ENCODE peak calls at places on chromosomes 2 and 18, in six cellular contexts. H is right lobe of liver, F is Peyer's patch, Q is tibial artery, Y is upper lobe of right lung, N is endothelial cell of umbilical vein. L is an unnamed sample.

GRCh38 chr2:190636362-190636761 is 12.5 kb upstream of the NAB1 start:
- DNase-seq in Q (no peak), N (peak), F (no peak), Y (no peak), H (no peak), L (no peak)

GRCh38 chr2:116061023-116061422 is 1618.6 kb downstream of the DPP10 start:
- DNase-seq in Y (no peak), F (no peak), N (no peak), H (no peak), Q (no peak), L (no peak)

GRCh38 chr18:77100751-77101355 is 31.7 kb downstream of the MBP start:
- DNase-seq in N (peak), H (no peak), Q (no peak), F (no peak), Y (no peak), L (no peak)

GRCh38 chr2:78201064-78201575 is 678.9 kb upstream of the LRRTM4 start:
- DNase-seq in F (no peak), N (no peak), H (no peak), Q (no peak), Y (no peak), L (no peak)

GRCh38 chr2:26493631-26494030 is 15.7 kb upstream of the OTOF start:
- DNase-seq in Y (no peak), H (no peak), N (no peak), F (no peak), Q (no peak), L (no peak)

GRCh38 chr2:109238580-109238979 is 109.6 kb downstream of the SH3RF3 start:
- DNase-seq in N (peak), Y (peak), H (peak), Q (peak), F (peak), L (peak)

GRCh38 chr2:223414646-223415045 is 187.5 kb downstream of the SCG2 start:
- DNase-seq in Q (peak), N (no peak), Y (no peak), F (no peak), H (no peak), L (no peak)

GRCh38 chr2:71347517-71347916 is 15.9 kb downstream of the ZNF638 start:
- DNase-seq in Q (no peak), Y (no peak), N (peak), H (no peak), F (no peak), L (no peak)

GRCh38 chr18:58373486-58373885 is 255.4 kb downstream of the ALPK2 start:
- DNase-seq in F (no peak), Y (no peak), H (no peak), Q (no peak), N (no peak), L (no peak)

GRCh38 chr2:208792766-208793165 is 386.2 kb downstream of the PTH2R start:
- DNase-seq in F (no peak), Q (no peak), H (no peak), N (no peak), Y (no peak), L (no peak)

GRCh38 chr2:218898109-218898878 is 17.6 kb downstream of the WNT10A start:
- DNase-seq in Y (peak), N (peak), H (no peak), Q (peak), F (peak), L (peak)

GRCh38 chr2:167509585-167509984 is 621.3 kb downstream of the XIRP2 start:
- DNase-seq in F (no peak), Y (no peak), H (no peak), Q (no peak), N (peak), L (no peak)

GRCh38 chr2:55581875-55582547 is 35.4 kb downstream of the PPP4R3B start:
- DNase-seq in Q (no peak), F (no peak), H (no peak), N (no peak), Y (no peak), L (no peak)

GRCh38 chr2:26900831-26901321 is 52.9 kb downstream of the DPYSL5 start:
- DNase-seq in H (no peak), Q (no peak), N (no peak), F (no peak), Y (no peak), L (no peak)

DNA sequence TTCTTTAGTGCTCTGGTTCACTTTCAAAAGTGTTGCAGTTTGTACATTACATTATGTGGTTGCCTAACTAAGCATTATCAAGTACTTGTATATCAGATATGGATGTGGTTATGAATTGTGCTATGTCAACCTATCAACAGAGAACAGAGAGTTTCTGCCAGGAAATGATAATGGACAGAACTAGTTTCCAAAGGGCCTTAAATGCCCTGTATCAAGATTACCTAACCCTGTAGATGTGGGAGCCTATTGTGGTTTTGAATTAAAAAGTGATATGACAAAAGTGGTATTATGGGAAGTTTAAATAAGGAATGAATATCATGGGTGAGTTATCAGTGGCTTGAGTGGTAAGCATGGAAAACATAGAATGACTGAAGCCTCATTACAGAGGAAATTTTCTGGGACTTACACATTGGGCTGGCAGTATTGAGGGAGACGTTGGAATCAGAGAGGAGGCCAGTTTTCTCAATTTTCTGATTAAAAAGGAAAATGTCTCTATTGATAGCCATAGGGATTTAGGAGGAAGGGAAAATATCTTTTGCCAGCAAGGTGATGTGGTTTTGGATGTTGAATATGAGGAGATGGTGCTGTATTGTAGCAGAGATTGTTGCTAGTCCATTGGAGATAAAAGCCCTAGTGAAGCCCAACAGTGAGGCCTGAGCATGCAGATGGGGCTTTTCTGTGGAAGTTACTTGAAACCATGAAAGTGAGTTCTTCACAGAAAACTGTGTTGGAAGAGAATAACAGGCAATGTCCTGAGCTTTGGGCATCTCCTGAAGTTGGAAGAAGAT is 140.7 kb downstream of the TTC27 start:
- DNase-seq in Q (no peak), H (no peak), N (no peak), Y (no peak), F (no peak), L (no peak)
- H3K27ac ChIP-seq in Q (no peak), H (no peak), N (no peak), Y (no peak), F (no peak), L (no peak)

DNA sequence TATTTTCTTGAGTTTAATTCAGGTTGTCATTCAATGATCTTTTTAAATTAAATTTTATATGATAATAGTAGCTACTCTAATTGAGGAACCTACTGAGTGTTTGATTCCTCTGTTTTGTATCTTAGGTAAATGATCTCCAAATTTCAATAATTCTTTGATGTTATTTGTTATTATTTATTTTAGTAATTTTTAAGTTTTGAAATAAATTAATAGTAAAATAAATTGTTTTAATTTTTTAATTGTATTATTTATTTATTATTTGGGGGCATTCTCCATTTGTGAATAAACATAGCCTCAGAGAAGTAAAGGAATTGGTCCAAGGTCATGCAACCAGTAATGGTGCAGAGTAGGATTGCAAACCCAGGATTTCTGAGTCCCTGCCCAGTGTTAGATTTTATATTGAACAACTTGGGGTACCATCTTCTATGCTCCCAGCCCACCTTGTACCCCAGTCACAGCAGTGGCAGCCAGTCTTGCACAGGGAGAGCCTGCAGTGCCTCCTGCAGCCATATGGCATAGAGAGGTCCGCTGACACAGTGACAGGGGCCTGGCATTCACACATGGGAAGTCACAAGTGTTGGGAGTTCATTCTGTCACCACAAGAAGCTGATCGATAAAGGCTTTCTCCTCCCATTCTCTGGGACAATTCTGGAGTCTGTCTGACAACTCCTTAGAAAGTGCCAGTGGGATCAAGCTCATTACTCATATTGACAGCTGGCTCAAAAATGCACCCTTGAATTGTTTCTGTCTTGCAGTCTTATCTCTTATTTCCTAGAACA is 110.0 kb upstream of the ETAA1 start:
- DNase-seq in N (no peak), Y (no peak), F (no peak), Q (no peak), H (no peak), L (no peak)
- TF ChIP-seq CTCF in N (no peak), Y (no peak), F (no peak), Q (no peak), H (no peak), L (no peak)

GRCh38 chr2:821546-821945 is 129.1 kb upstream of the SNTG2 start:
- DNase-seq in Q (no peak), F (no peak), H (no peak), Y (no peak), N (no peak), L (no peak)

GRCh38 chr2:819121-819520 is 131.5 kb upstream of the SNTG2 start:
- DNase-seq in Y (no peak), F (no peak), Q (no peak), N (no peak), H (no peak), L (no peak)

GRCh38 chr2:817616-818015 is 133.0 kb upstream of the SNTG2 start:
- DNase-seq in Y (no peak), H (no peak), F (no peak), N (no peak), Q (no peak), L (no peak)

GRCh38 chr2:818233-818632 is 132.4 kb upstream of the SNTG2 start:
- DNase-seq in F (no peak), Y (no peak), Q (no peak), H (no peak), N (no peak), L (no peak)

GRCh38 chr2:816278-816677 is 134.4 kb upstream of the SNTG2 start:
- DNase-seq in H (no peak), N (no peak), Y (no peak), Q (no peak), F (no peak), L (no peak)
- H3K27ac ChIP-seq in H (no peak), N (no peak), Y (no peak), Q (no peak), F (no peak), L (no peak)

DNA sequence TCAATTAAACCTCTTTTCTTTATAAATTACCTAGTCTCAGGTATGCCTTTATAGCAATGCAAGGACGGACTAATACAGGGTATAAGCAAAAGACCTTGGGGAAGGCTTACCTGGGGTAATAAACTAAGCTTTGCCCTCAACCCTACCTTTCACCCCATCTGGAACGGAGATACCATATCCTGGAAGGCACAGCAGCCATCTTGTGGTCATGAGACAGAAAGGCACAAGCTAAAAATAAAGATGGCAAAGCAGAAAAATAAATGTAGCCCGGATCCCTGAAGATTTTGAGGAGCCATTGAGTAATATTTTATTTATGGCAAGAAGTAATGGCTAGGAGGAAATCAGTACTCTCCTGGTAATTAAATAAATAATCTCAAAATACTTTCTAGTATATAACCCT is 198.5 kb downstream of the SPP2 start:
- DNase-seq in F (no peak), H (no peak), N (no peak), Q (no peak), Y (no peak), L (no peak)
- TF ChIP-seq CTCF in F (no peak), H (no peak), N (no peak), Q (no peak), Y (no peak), L (no peak)

GRCh38 chr18:36711813-36712444 is 116.9 kb downstream of the TPGS2 start:
- DNase-seq in Q (no peak), Y (no peak), N (no peak), F (no peak), H (no peak), L (no peak)
- H3K27ac ChIP-seq in Q (no peak), Y (no peak), N (no peak), F (no peak), H (no peak), L (no peak)

GRCh38 chr2:86470890-86471289 is 29.7 kb downstream of the KDM3A start:
- DNase-seq in Y (no peak), N (no peak), H (no peak), F (no peak), Q (no peak), L (no peak)
- TF ChIP-seq CTCF in Y (no peak), N (no peak), H (no peak), F (no peak), Q (no peak), L (no peak)

GRCh38 chr18:47863041-47863440 is 67.4 kb downstream of the SMAD2 start:
- DNase-seq in H (no peak), Y (no peak), N (no peak), F (no peak), Q (no peak), L (no peak)
- H3K27ac ChIP-seq in H (no peak), Y (no peak), N (no peak), F (no peak), Q (no peak), L (no peak)

DNA sequence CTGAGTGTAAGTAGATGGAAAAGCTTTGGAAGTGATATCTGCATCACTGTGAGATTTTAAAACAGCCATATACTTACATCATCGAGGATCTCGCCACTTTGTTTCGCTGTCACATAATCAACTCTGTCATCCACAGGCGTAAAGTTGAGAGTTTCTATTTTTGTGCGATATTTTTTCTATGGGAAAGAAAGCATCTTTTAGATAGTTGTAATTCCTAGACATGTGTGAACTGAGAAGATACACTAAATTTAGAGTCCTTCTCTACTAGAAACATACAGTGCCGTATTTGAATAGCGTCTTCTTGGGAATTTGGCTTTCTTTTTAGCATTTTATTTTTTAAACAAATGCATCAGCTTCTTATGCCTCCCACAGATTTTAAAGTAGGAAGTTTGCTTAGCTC is 158.8 kb downstream of the RIF1 start:
- DNase-seq in Q (no peak), Y (no peak), H (no peak), F (no peak), N (no peak), L (no peak)
- TF ChIP-seq CTCF in Q (no peak), Y (no peak), H (no peak), F (no peak), N (no peak), L (no peak)